ENCODE peak calls at places on chromosomes 5 and 9, in six cellular contexts. L is dorsolateral prefrontal cortex, Z is PC-3, H is GM12865, P is BE2C, G is lower lobe of right lung. J is an unnamed sample.

GRCh38 chr9:93640027-93640426 is 63.6 kb downstream of the PHF2 start:
- DNase-seq in G (no peak), Z (no peak), P (no peak), H (no peak), L (no peak), J (no peak)

GRCh38 chr9:27165670-27166069 is 56.6 kb downstream of the TEK start:
- DNase-seq in P (no peak), H (no peak), Z (no peak), L (no peak), G (no peak), J (no peak)

GRCh38 chr5:38323645-38324295 is 65.4 kb downstream of the EGFLAM start:
- DNase-seq in L (no peak), Z (no peak), P (no peak), H (no peak), G (no peak), J (peak)

GRCh38 chr9:121529237-121529987 is 29.8 kb upstream of the GGTA1 start:
- DNase-seq in H (no peak), Z (peak), G (peak), P (peak), L (no peak), J (peak)

GRCh38 chr9:80871596-80871995 is 817.8 kb downstream of the TLE1 start:
- DNase-seq in Z (no peak), G (no peak), H (no peak), P (no peak), L (no peak), J (no peak)

GRCh38 chr5:35679351-35679750 is 61.7 kb downstream of the SPEF2 start:
- DNase-seq in G (no peak), P (no peak), H (peak), Z (no peak), L (no peak), J (no peak)

GRCh38 chr9:129174724-129175514 is 3.1 kb downstream of the IER5L start:
- DNase-seq in P (peak), H (peak), L (no peak), Z (peak), G (peak), J (peak)

GRCh38 chr5:156481741-156482140 is 154.8 kb downstream of the SGCD start:
- DNase-seq in P (no peak), G (no peak), H (no peak), L (no peak), Z (no peak), J (no peak)

GRCh38 chr5:75405296-75405695 is 68.3 kb downstream of the HMGCR start:
- DNase-seq in L (no peak), G (no peak), H (no peak), P (no peak), Z (no peak), J (no peak)

GRCh38 chr5:41337724-41338123 is 124.4 kb upstream of the C6 start:
- DNase-seq in P (no peak), G (no peak), Z (no peak), L (no peak), H (no peak), J (no peak)

GRCh38 chr5:81151546-81151945 is 81.6 kb upstream of the CKMT2 start:
- DNase-seq in H (no peak), G (no peak), L (no peak), Z (no peak), P (no peak), J (peak)

GRCh38 chr9:114086607-114087006 is 8.5 kb upstream of the AMBP start:
- DNase-seq in P (no peak), Z (no peak), L (no peak), H (no peak), G (no peak), J (no peak)

GRCh38 chr9:131856105-131856504 is 116.2 kb upstream of the RAPGEF1 start:
- DNase-seq in P (no peak), H (no peak), L (no peak), G (no peak), Z (no peak), J (no peak)

GRCh38 chr5:89117131-89117644 is 234.2 kb upstream of the MEF2C start:
- DNase-seq in P (no peak), Z (peak), L (no peak), H (peak), G (no peak), J (no peak)

GRCh38 chr9:101467690-101468089 is 32.1 kb upstream of the ALDOB start:
- DNase-seq in G (no peak), L (no peak), H (no peak), Z (no peak), P (no peak), J (no peak)

GRCh38 chr5:150486402-150487198 is 21.3 kb upstream of the NDST1 start:
- DNase-seq in P (peak), L (no peak), H (peak), Z (peak), G (peak), J (no peak)

GRCh38 chr5:122639852-122640251 is 135.0 kb upstream of the SNX2 start:
- DNase-seq in Z (no peak), L (no peak), H (no peak), G (no peak), P (no peak), J (no peak)

GRCh38 chr5:172722309-172722815 is 48.6 kb downstream of the DUSP1 start:
- DNase-seq in H (no peak), P (no peak), G (no peak), Z (no peak), L (no peak), J (no peak)

GRCh38 chr5:56757077-56757476 is 58.3 kb upstream of the MAP3K1 start:
- DNase-seq in Z (peak), P (peak), L (no peak), G (no peak), H (no peak), J (no peak)

GRCh38 chr5:35029333-35029732 is 18.4 kb downstream of the AGXT2 start:
- DNase-seq in Z (no peak), P (no peak), H (no peak), G (no peak), L (no peak), J (no peak)

GRCh38 chr5:161311965-161312364 is 234.6 kb downstream of the GABRB2 start:
- DNase-seq in P (no peak), H (peak), L (no peak), Z (no peak), G (no peak), J (no peak)

GRCh38 chr5:157761690-157762611 is 18.4 kb downstream of the LSM11 start:
- DNase-seq in G (no peak), L (peak), P (peak), Z (peak), H (peak), J (no peak)

GRCh38 chr5:169064093-169064492 is 236.8 kb downstream of the SLIT3 start:
- DNase-seq in P (no peak), H (no peak), L (no peak), Z (peak), G (no peak), J (no peak)

GRCh38 chr5:128777052-128777451 is 188.2 kb upstream of the SLC27A6 start:
- DNase-seq in Z (no peak), P (no peak), L (no peak), H (peak), G (no peak), J (no peak)

GRCh38 chr5:65041296-65042158 is 272.8 kb downstream of the CWC27 start:
- DNase-seq in Z (peak), G (no peak), L (no peak), H (no peak), P (no peak), J (no peak)

GRCh38 chr5:103454774-103455173 is 107.8 kb downstream of the NUDT12 start:
- DNase-seq in L (no peak), G (no peak), H (no peak), P (no peak), Z (no peak), J (no peak)

GRCh38 chr5:91639744-91640143 is 256.6 kb upstream of the ARRDC3 start:
- DNase-seq in L (no peak), G (no peak), P (no peak), Z (no peak), H (no peak), J (no peak)

GRCh38 chr5:123120197-123120596 is 31.2 kb downstream of the PRDM6 start:
- DNase-seq in H (no peak), Z (no peak), G (no peak), P (no peak), L (no peak), J (no peak)

GRCh38 chr9:91177081-91177480 is 184.6 kb downstream of the AUH start:
- DNase-seq in Z (no peak), P (no peak), L (no peak), G (no peak), H (no peak), J (no peak)

GRCh38 chr5:52809884-52810283 is 22.2 kb downstream of the ITGA1 start:
- DNase-seq in G (no peak), Z (peak), L (no peak), P (no peak), H (no peak), J (no peak)

GRCh38 chr9:137117269-137117731 is 2.8 kb upstream of the DPP7 start:
- DNase-seq in P (no peak), G (no peak), H (no peak), L (no peak), Z (no peak), J (no peak)

GRCh38 chr5:128896675-128897074 is 68.6 kb upstream of the SLC27A6 start:
- DNase-seq in Z (no peak), P (no peak), L (no peak), G (no peak), H (no peak), J (no peak)

GRCh38 chr5:2388005-2388361 is 363.5 kb downstream of the IRX2 start:
- DNase-seq in G (no peak), P (no peak), L (no peak), Z (no peak), H (no peak), J (no peak)

GRCh38 chr9:76116913-76117312 is 226.4 kb downstream of the PCSK5 start:
- DNase-seq in L (no peak), Z (no peak), H (no peak), G (no peak), P (no peak), J (no peak)

GRCh38 chr9:14351206-14351605 is 37.3 kb upstream of the NFIB start:
- DNase-seq in H (no peak), G (no peak), Z (no peak), L (no peak), P (no peak), J (no peak)

GRCh38 chr5:138064526-138064925 is 19.3 kb upstream of the WNT8A start:
- DNase-seq in P (no peak), H (no peak), G (no peak), Z (no peak), L (no peak), J (no peak)

GRCh38 chr5:120529386-120529785 is 65.3 kb downstream of the PRR16 start:
- DNase-seq in L (no peak), G (no peak), Z (no peak), P (no peak), H (no peak), J (no peak)

GRCh38 chr5:179191506-179192184 is 131.5 kb downstream of the ZNF354C start:
- DNase-seq in H (no peak), P (peak), G (peak), Z (no peak), L (no peak), J (no peak)
- TF ChIP-seq CTCF in H (no peak), P (no peak), G (no peak), Z (no peak), L (no peak), J (no peak)

DNA sequence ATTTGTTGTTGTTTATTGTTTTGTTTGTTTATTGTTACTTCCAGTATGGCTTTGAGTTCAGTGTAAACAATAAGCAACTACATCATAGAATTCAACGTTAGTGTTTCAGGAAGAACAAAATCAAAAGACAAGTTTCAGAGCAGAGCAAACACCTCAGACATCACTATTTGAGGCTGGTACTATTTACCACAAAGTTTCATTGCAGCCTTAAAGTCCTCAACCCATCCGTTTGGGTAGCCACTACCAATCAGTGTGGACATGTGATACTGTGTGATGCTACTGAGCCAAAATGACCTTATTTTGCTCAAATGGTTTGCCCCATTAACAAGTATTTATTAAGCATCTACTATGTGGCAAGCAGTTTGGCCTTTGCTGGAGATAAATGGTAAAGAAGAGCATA is 458.5 kb upstream of the PTGER4 start:
- DNase-seq in Z (no peak), G (no peak), H (peak), L (no peak), P (no peak), J (no peak)
- TF ChIP-seq CTCF in Z (no peak), G (no peak), H (no peak), L (no peak), P (no peak), J (no peak)

GRCh38 chr9:16132513-16132912 is 579.7 kb downstream of the CCDC171 start:
- DNase-seq in H (no peak), L (no peak), G (no peak), Z (no peak), P (no peak), J (no peak)

GRCh38 chr9:16134351-16134750 is 581.5 kb downstream of the CCDC171 start:
- DNase-seq in H (no peak), G (no peak), P (no peak), Z (peak), L (no peak), J (no peak)

GRCh38 chr9:16135916-16136315 is 583.1 kb downstream of the CCDC171 start:
- DNase-seq in G (no peak), L (no peak), Z (no peak), P (no peak), H (no peak), J (no peak)

GRCh38 chr9:16133032-16133431 is 580.2 kb downstream of the CCDC171 start:
- DNase-seq in Z (peak), G (no peak), H (no peak), L (no peak), P (no peak), J (no peak)

GRCh38 chr9:16133556-16134227 is 580.8 kb downstream of the CCDC171 start:
- DNase-seq in G (peak), L (no peak), P (peak), Z (peak), H (peak), J (no peak)
- TF ChIP-seq CTCF in G (peak), L (peak), P (peak), Z (peak), H (peak), J (peak)

DNA sequence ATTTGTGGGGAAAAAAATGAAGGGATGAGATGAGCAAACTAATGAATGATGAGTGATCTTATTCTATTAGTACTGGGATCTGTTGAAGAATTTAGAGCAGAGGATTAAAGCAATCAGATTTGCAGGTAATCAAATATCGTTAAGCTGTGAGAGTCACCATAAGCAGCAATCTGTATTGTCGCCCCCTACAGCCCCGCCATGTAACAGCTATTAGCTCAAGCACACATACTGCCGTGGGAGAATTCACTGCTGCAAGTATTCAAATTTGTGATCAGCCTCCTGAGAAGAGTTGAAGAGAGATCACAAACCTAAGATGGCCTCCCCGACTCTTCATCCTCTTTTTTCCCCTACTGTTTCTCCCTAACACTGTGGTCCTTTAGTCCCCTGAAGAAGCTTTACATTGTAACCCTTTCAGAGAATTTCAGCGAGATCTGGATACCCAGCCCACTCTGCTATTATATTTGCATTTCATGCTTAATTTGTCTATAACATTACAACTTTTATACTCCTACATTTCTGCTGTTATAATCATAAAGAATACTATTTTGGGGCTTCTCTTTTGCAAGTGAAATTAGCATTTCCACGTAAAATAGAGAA is 28.5 kb upstream of the PHF24 start:
- DNase-seq in L (peak), G (no peak), H (peak), Z (peak), P (peak), J (no peak)
- TF ChIP-seq CTCF in L (peak), G (peak), H (peak), Z (peak), P (peak), J (peak)

GRCh38 chr5:112574566-112574965 is 155.5 kb upstream of the EPB41L4A start:
- DNase-seq in Z (no peak), G (no peak), L (no peak), P (no peak), H (no peak), J (no peak)

GRCh38 chr5:112570708-112571448 is 151.8 kb upstream of the EPB41L4A start:
- DNase-seq in P (no peak), Z (no peak), H (no peak), L (no peak), G (no peak), J (no peak)

GRCh38 chr5:112573441-112573840 is 154.4 kb upstream of the EPB41L4A start:
- DNase-seq in P (no peak), H (no peak), L (no peak), Z (no peak), G (no peak), J (no peak)

DNA sequence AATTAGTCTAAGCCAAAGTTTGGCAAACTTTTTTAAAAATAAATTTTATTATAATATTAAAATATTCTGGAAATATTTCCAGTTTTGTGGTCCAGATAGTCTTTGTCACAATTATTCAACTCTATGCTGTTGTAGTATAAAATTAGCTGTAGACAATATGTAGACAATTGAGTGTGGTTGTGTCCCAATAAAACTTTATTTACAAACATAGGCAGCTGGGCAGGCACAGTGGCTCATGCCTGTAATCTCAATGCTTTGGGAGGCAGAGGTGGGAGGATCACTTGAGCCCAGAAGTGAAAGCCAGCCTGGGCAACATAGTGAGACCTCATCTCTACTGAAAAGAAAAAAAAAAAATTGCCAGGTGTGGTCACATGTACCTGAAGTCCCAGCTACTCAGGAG is 150.5 kb upstream of the EPB41L4A start:
- DNase-seq in L (no peak), Z (no peak), G (no peak), H (no peak), P (no peak), J (no peak)
- TF ChIP-seq CTCF in L (no peak), Z (no peak), G (no peak), H (no peak), P (no peak), J (no peak)

DNA sequence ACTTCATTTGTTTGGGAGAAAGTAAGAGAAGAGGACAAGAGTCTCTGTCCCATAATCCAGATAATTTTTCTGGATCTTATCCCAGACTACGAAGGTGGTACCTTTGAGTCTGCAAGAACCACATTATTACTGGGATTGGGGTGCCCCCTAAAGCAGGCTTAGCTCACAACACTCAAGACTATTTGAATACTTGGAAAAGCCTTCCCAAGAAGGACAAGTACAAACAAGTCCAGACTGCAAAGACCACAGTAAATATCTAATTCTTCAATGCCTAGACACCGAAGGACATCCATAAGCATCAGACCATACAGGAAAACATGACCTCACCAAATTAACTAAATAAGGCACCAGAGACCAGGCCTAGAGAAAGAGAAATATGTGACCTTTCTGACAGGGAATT is 40.2 kb upstream of the TMED7 start:
- DNase-seq in Z (no peak), L (no peak), H (no peak), P (no peak), G (no peak), J (no peak)
- TF ChIP-seq CTCF in Z (no peak), L (no peak), H (no peak), P (no peak), G (no peak), J (no peak)